ENCODE peak calls at places on chromosomes 5 and 9, in seven cellular contexts. S is RWPE1, E is Calu3, K is AG10803, V is fibroblast of pulmonary artery, U is neural crest cell, H is CD14-positive monocyte. N is an unnamed sample.

GRCh38 chr5:66658516-66658915 is 62.3 kb downstream of the MAST4 start:
- DNase-seq in S (no peak), E (no peak), K (no peak), V (no peak), U (no peak), H (no peak), N (no peak)

GRCh38 chr5:80246995-80247729 is 8.7 kb downstream of the SERINC5 start:
- DNase-seq in S (peak; percentile 95), E (peak; percentile 79), K (peak; percentile 89), V (peak; percentile 86), U (no peak), H (peak; percentile 59), N (peak; percentile 31)

GRCh38 chr5:91898865-91899264 is 515.7 kb upstream of the ARRDC3 start:
- DNase-seq in S (no peak), E (no peak), K (no peak), V (no peak), U (no peak), H (no peak), N (no peak)

GRCh38 chr5:88734191-88734640 is 148.8 kb downstream of the MEF2C start:
- DNase-seq in S (no peak), E (no peak), K (no peak), V (no peak), U (no peak), H (peak; percentile 53), N (no peak)

GRCh38 chr5:169702726-169703481 is 65.8 kb downstream of the DOCK2 start:
- DNase-seq in S (no peak), E (no peak), K (no peak), V (no peak), U (no peak), H (no peak), N (no peak)

GRCh38 chr9:136151214-136151804 is 32.6 kb upstream of the TMEM250 start:
- DNase-seq in S (no peak), E (no peak), K (no peak), V (no peak), U (no peak), H (no peak), N (no peak)

GRCh38 chr5:144189800-144190429 is 19.2 kb downstream of the KCTD16 start:
- DNase-seq in S (peak; percentile 37), E (peak; percentile 61), K (peak; percentile 37), V (peak; percentile 95), U (no peak), H (peak; percentile 84), N (no peak)

GRCh38 chr5:9516591-9516990 is 29.3 kb downstream of the SEMA5A start:
- DNase-seq in S (no peak), E (no peak), K (peak; percentile 18), V (no peak), U (no peak), H (no peak), N (no peak)

GRCh38 chr9:1966725-1967366 is 48.3 kb upstream of the SMARCA2 start:
- DNase-seq in S (no peak), E (no peak), K (no peak), V (no peak), U (no peak), H (no peak), N (no peak)

GRCh38 chr5:112479418-112479817 is 60.3 kb upstream of the EPB41L4A start:
- DNase-seq in S (peak; percentile 88), E (peak; percentile 64), K (peak; percentile 35), V (peak; percentile 46), U (no peak), H (no peak), N (no peak)

GRCh38 chr9:72960446-72960845 is 7.6 kb upstream of the ALDH1A1 start:
- DNase-seq in S (peak; percentile 30), E (no peak), K (peak; percentile 9), V (peak; percentile 14), U (no peak), H (no peak), N (no peak)

GRCh38 chr5:38441730-38442573 is 114.5 kb downstream of the LIFR start:
- DNase-seq in S (peak; percentile 90), E (peak; percentile 87), K (peak; percentile 86), V (peak; percentile 94), U (peak; percentile 91), H (peak; percentile 67), N (peak; percentile 91)

GRCh38 chr9:137127301-137128157 is 11.4 kb upstream of the GRIN1 start:
- DNase-seq in S (no peak), E (peak; percentile 3), K (no peak), V (peak; percentile 24), U (no peak), H (no peak), N (no peak)

GRCh38 chr9:4333787-4334186 is 33.9 kb upstream of the GLIS3 start:
- DNase-seq in S (no peak), E (no peak), K (no peak), V (no peak), U (no peak), H (no peak), N (no peak)

GRCh38 chr9:35891649-35892048 is 14.4 kb upstream of the HRCT1 start:
- DNase-seq in S (no peak), E (no peak), K (peak; percentile 36), V (no peak), U (no peak), H (no peak), N (no peak)

GRCh38 chr9:94889627-94890026 is 163.1 kb downstream of the AOPEP start:
- DNase-seq in S (no peak), E (no peak), K (no peak), V (no peak), U (no peak), H (no peak), N (no peak)

GRCh38 chr9:92188969-92189781 is 74.0 kb upstream of the SPTLC1 start:
- DNase-seq in S (no peak), E (no peak), K (no peak), V (no peak), U (no peak), H (no peak), N (no peak)

GRCh38 chr5:78899922-78900362 is 85.2 kb downstream of the ARSB start:
- DNase-seq in S (peak; percentile 18), E (peak; percentile 65), K (peak; percentile 56), V (peak; percentile 76), U (peak; percentile 14), H (no peak), N (no peak)

GRCh38 chr5:135990518-135991240 is 35.9 kb upstream of the LECT2 start:
- DNase-seq in S (no peak), E (no peak), K (no peak), V (no peak), U (no peak), H (no peak), N (no peak)

GRCh38 chr5:151925396-151925750 is 722 bp upstream of the GLRA1 start:
- DNase-seq in S (no peak), E (no peak), K (no peak), V (no peak), U (no peak), H (no peak), N (no peak)

GRCh38 chr5:72767289-72768010 is 49.0 kb upstream of the TNPO1 start:
- DNase-seq in S (no peak), E (no peak), K (no peak), V (no peak), U (no peak), H (no peak), N (no peak)
- TF ChIP-seq CTCF in S (no peak), E (no peak), K (no peak), V (no peak), U (no peak), H (no peak), N (no peak)

GRCh38 chr5:75234251-75234650 is 2.4 kb downstream of the ANKRD31 start:
- DNase-seq in S (no peak), E (no peak), K (no peak), V (no peak), U (no peak), H (no peak), N (no peak)
- TF ChIP-seq CTCF in S (no peak), E (no peak), K (no peak), V (no peak), U (no peak), H (no peak), N (no peak)

GRCh38 chr5:158544388-158545339 is 555.1 kb downstream of the EBF1 start:
- DNase-seq in S (no peak), E (no peak), K (no peak), V (no peak), U (no peak), H (no peak), N (no peak)

GRCh38 chr5:158537343-158537742 is 562.4 kb downstream of the EBF1 start:
- DNase-seq in S (no peak), E (no peak), K (no peak), V (no peak), U (no peak), H (no peak), N (no peak)

GRCh38 chr5:158543539-158544387 is 556.0 kb downstream of the EBF1 start:
- DNase-seq in S (no peak), E (no peak), K (peak; percentile 38), V (peak; percentile 3), U (no peak), H (no peak), N (no peak)

GRCh38 chr5:158538506-158539074 is 561.1 kb downstream of the EBF1 start:
- DNase-seq in S (no peak), E (no peak), K (no peak), V (no peak), U (no peak), H (no peak), N (peak; percentile 10)

GRCh38 chr5:158541535-158541934 is 558.2 kb downstream of the EBF1 start:
- DNase-seq in S (no peak), E (no peak), K (no peak), V (no peak), U (no peak), H (no peak), N (no peak)
- TF ChIP-seq CTCF in S (no peak), E (no peak), K (no peak), V (no peak), U (no peak), H (no peak), N (no peak)

DNA sequence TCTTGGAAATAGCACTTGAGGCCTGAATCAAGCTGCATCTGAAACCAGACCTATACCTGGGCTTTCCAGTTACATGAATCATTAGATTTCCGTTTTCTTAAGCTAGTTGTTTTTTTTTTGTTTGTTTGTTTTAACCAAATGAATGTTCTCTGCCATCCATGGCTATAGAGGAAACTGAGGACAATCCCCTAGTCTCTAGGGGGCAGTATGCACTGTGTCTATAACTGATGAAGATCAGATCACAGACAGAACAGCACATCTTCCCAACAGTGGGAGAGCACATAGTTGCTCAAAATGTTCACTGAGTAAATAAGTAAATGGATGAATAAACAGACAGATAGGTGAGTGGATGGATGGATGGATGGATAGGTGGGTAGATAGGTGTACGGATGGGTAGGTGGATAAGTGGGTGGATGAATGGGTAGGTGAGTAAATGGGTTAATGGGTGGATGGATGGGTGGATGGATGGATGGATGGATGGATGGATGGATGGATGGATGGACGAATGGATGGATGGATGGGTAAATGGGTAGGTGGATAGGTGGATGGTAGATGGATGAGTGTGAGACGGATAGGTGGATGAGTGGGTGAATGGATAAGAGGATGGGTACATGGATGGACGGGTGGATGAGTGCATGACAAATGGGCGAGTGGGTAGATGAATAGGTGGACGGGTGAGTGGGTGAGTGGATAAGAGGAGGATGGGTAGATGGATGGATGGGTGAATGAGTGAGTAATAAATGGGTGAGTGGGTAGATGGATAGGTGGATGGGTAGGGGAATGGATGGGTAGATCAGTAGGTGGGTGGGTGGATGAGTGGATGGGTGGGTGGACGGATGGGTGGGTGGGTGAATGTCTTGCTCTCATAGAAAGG is 179.1 kb downstream of the FGF18 start:
- DNase-seq in S (no peak), E (no peak), K (no peak), V (no peak), U (no peak), H (no peak), N (no peak)
- TF ChIP-seq CTCF in S (no peak), E (no peak), K (no peak), V (no peak), U (peak; percentile 13), H (no peak), N (no peak)